ENCODE peak calls at places on chromosomes 11 and 22, in seven cellular contexts. One of them, this sample, is unnamed.
A peak's percentile ranks its signal among the peaks of the same experiment; 100 is the strongest.

GRCh38 chr11:128522943-128523518 is 64.3 kb downstream of the ETS1 start:
- DNase-seq in fibroblast of mammary gland: no peak
- DNase-seq in adrenal gland: no peak
- DNase-seq in B cell: peak; percentile 61
- DNase-seq in foreskin keratinocyte: no peak
- DNase-seq in cardiac muscle cell: no peak
- DNase-seq in Calu3: no peak
- DNase-seq in this sample: no peak

GRCh38 chr22:47205562-47205961 is 443.1 kb downstream of the TBC1D22A start:
- DNase-seq in adrenal gland: no peak
- DNase-seq in Calu3: no peak
- DNase-seq in fibroblast of mammary gland: no peak
- DNase-seq in cardiac muscle cell: no peak
- DNase-seq in B cell: no peak
- DNase-seq in foreskin keratinocyte: no peak
- DNase-seq in this sample: no peak

GRCh38 chr11:123654566-123655081 is at the start of gene SCN3B:
- DNase-seq in fibroblast of mammary gland: peak; percentile 39
- DNase-seq in foreskin keratinocyte: peak; percentile 19
- DNase-seq in adrenal gland: peak; percentile 61
- DNase-seq in cardiac muscle cell: peak; percentile 90
- DNase-seq in B cell: no peak
- DNase-seq in Calu3: peak; percentile 74
- DNase-seq in this sample: peak; percentile 68

GRCh38 chr11:127996825-127997224 is 590.5 kb downstream of the ETS1 start:
- DNase-seq in fibroblast of mammary gland: peak; percentile 17
- DNase-seq in foreskin keratinocyte: no peak
- DNase-seq in Calu3: no peak
- DNase-seq in adrenal gland: no peak
- DNase-seq in cardiac muscle cell: no peak
- DNase-seq in B cell: no peak
- DNase-seq in this sample: no peak

GRCh38 chr22:22446527-22446926 is 62.0 kb downstream of the ZNF280B start:
- DNase-seq in B cell: no peak
- DNase-seq in cardiac muscle cell: no peak
- DNase-seq in foreskin keratinocyte: no peak
- DNase-seq in adrenal gland: no peak
- DNase-seq in fibroblast of mammary gland: peak; percentile 36
- DNase-seq in Calu3: no peak
- DNase-seq in this sample: no peak

GRCh38 chr22:20239063-20239950 is 28.8 kb downstream of the RTN4R start:
- DNase-seq in Calu3: no peak
- DNase-seq in B cell: peak; percentile 24
- DNase-seq in cardiac muscle cell: no peak
- DNase-seq in adrenal gland: no peak
- DNase-seq in fibroblast of mammary gland: peak; percentile 14
- DNase-seq in foreskin keratinocyte: no peak
- DNase-seq in this sample: no peak

GRCh38 chr11:130216591-130217132 is 57.1 kb downstream of the ST14 start:
- DNase-seq in adrenal gland: no peak
- DNase-seq in B cell: no peak
- DNase-seq in cardiac muscle cell: no peak
- DNase-seq in foreskin keratinocyte: no peak
- DNase-seq in Calu3: no peak
- DNase-seq in fibroblast of mammary gland: no peak
- DNase-seq in this sample: no peak

GRCh38 chr11:71499125-71499524 is 27.9 kb upstream of the KRTAP5-7 start:
- DNase-seq in adrenal gland: peak; percentile 7
- DNase-seq in Calu3: no peak
- DNase-seq in fibroblast of mammary gland: no peak
- DNase-seq in cardiac muscle cell: no peak
- DNase-seq in foreskin keratinocyte: no peak
- DNase-seq in B cell: no peak
- DNase-seq in this sample: peak; percentile 4

GRCh38 chr11:63918576-63919171 is 1.7 kb upstream of the RCOR2 start:
- DNase-seq in fibroblast of mammary gland: no peak
- DNase-seq in foreskin keratinocyte: no peak
- DNase-seq in cardiac muscle cell: no peak
- DNase-seq in adrenal gland: no peak
- DNase-seq in Calu3: no peak
- DNase-seq in B cell: no peak
- DNase-seq in this sample: no peak

GRCh38 chr11:117712530-117712929 is 84.5 kb downstream of the DSCAML1 start:
- DNase-seq in B cell: no peak
- DNase-seq in foreskin keratinocyte: no peak
- DNase-seq in cardiac muscle cell: no peak
- DNase-seq in fibroblast of mammary gland: no peak
- DNase-seq in adrenal gland: no peak
- DNase-seq in Calu3: no peak
- DNase-seq in this sample: no peak

GRCh38 chr11:68099474-68100405 is 21.4 kb downstream of the CHKA start:
- DNase-seq in fibroblast of mammary gland: no peak
- DNase-seq in Calu3: peak; percentile 68
- DNase-seq in B cell: peak; percentile 37
- DNase-seq in adrenal gland: peak; percentile 84
- DNase-seq in foreskin keratinocyte: no peak
- DNase-seq in cardiac muscle cell: peak; percentile 46
- DNase-seq in this sample: peak; percentile 20

GRCh38 chr22:20906387-20906767 is 10.8 kb upstream of the CRKL start:
- DNase-seq in Calu3: no peak
- DNase-seq in fibroblast of mammary gland: no peak
- DNase-seq in adrenal gland: no peak
- DNase-seq in B cell: no peak
- DNase-seq in cardiac muscle cell: no peak
- DNase-seq in foreskin keratinocyte: no peak
- DNase-seq in this sample: no peak

GRCh38 chr22:49257551-49257951 is 570.1 kb downstream of the BRD1 start:
- DNase-seq in foreskin keratinocyte: no peak
- DNase-seq in B cell: no peak
- DNase-seq in adrenal gland: no peak
- DNase-seq in Calu3: no peak
- DNase-seq in cardiac muscle cell: no peak
- DNase-seq in fibroblast of mammary gland: no peak
- DNase-seq in this sample: no peak

GRCh38 chr11:79440451-79441158 is at the start of gene TENM4:
- DNase-seq in B cell: peak; percentile 78
- DNase-seq in cardiac muscle cell: peak; percentile 82
- DNase-seq in foreskin keratinocyte: peak; percentile 71
- DNase-seq in Calu3: no peak
- DNase-seq in fibroblast of mammary gland: peak; percentile 85
- DNase-seq in adrenal gland: peak; percentile 83
- DNase-seq in this sample: peak; percentile 67

GRCh38 chr11:65111159-65111536 is 524 bp upstream of the TM7SF2 start:
- DNase-seq in adrenal gland: no peak
- DNase-seq in B cell: no peak
- DNase-seq in foreskin keratinocyte: no peak
- DNase-seq in Calu3: no peak
- DNase-seq in cardiac muscle cell: no peak
- DNase-seq in fibroblast of mammary gland: no peak
- DNase-seq in this sample: no peak

GRCh38 chr11:21888814-21889213 is 304.1 kb upstream of the ANO5 start:
- DNase-seq in Calu3: no peak
- DNase-seq in adrenal gland: no peak
- DNase-seq in fibroblast of mammary gland: peak; percentile 0
- DNase-seq in cardiac muscle cell: no peak
- DNase-seq in foreskin keratinocyte: peak; percentile 7
- DNase-seq in B cell: no peak
- DNase-seq in this sample: no peak

GRCh38 chr22:46596032-46596441 is 24.1 kb upstream of the GRAMD4 start:
- DNase-seq in foreskin keratinocyte: no peak
- DNase-seq in adrenal gland: peak; percentile 85
- DNase-seq in B cell: no peak
- DNase-seq in Calu3: no peak
- DNase-seq in fibroblast of mammary gland: no peak
- DNase-seq in cardiac muscle cell: no peak
- DNase-seq in this sample: no peak

GRCh38 chr11:134098566-134099184 is 29.8 kb downstream of the JAM3 start:
- DNase-seq in Calu3: no peak
- DNase-seq in adrenal gland: no peak
- DNase-seq in foreskin keratinocyte: no peak
- DNase-seq in B cell: peak; percentile 24
- DNase-seq in cardiac muscle cell: peak; percentile 24
- DNase-seq in fibroblast of mammary gland: no peak
- DNase-seq in this sample: no peak
- TF ChIP-seq CTCF in Calu3: peak; percentile 31
- TF ChIP-seq CTCF in adrenal gland: peak; percentile 16
- TF ChIP-seq CTCF in foreskin keratinocyte: peak; percentile 49
- TF ChIP-seq CTCF in B cell: peak; percentile 14
- TF ChIP-seq CTCF in cardiac muscle cell: no peak
- TF ChIP-seq CTCF in fibroblast of mammary gland: peak; percentile 5
- TF ChIP-seq CTCF in this sample: peak; percentile 53

GRCh38 chr22:30080805-30081204 is 541 bp downstream of the HORMAD2 start:
- DNase-seq in cardiac muscle cell: no peak
- DNase-seq in fibroblast of mammary gland: no peak
- DNase-seq in B cell: no peak
- DNase-seq in foreskin keratinocyte: no peak
- DNase-seq in Calu3: no peak
- DNase-seq in adrenal gland: no peak
- DNase-seq in this sample: no peak
- TF ChIP-seq CTCF in cardiac muscle cell: no peak
- TF ChIP-seq CTCF in fibroblast of mammary gland: no peak
- TF ChIP-seq CTCF in B cell: no peak
- TF ChIP-seq CTCF in foreskin keratinocyte: no peak
- TF ChIP-seq CTCF in Calu3: no peak
- TF ChIP-seq CTCF in adrenal gland: no peak
- TF ChIP-seq CTCF in this sample: no peak

DNA sequence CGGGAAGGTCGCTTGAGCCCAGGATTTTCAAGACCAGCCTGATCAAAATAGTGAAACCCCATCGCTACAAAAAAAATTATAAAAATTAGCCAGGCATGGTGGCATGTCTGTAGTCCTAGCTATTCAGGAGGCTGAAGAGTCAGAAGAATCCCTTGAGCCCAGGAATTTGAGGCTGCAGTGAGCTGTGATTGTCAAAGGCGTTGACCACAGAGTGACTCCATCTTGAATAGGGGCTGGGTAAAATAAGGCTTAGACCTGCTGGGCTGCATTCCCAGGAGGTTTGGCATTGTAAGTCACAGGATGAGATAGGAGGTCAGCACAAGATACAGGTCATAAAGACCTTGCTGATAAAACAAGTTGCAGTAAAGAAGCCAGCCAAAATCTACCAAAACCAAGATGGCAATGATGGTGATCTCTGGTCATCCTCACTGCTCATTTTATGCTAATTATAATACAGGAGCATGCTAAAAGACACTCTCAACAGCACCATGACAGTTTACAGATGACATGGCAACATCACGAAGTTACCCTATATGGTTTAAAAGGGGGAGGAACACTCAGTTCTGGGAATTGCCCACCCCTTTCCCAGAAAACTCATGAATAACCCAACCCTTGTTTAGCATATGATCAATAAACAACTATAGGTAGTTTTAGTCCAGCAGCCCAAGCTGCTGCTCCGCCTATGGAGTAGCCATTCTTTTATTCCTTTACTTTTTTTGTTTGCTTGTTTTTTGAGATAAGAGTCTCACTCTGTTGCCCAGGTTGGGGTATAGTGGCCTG is 2.8 kb upstream of the RDX start:
- DNase-seq in adrenal gland: no peak
- DNase-seq in B cell: no peak
- DNase-seq in cardiac muscle cell: no peak
- DNase-seq in foreskin keratinocyte: no peak
- DNase-seq in fibroblast of mammary gland: no peak
- DNase-seq in Calu3: no peak
- DNase-seq in this sample: no peak
- TF ChIP-seq CTCF in adrenal gland: no peak
- TF ChIP-seq CTCF in B cell: no peak
- TF ChIP-seq CTCF in cardiac muscle cell: no peak
- TF ChIP-seq CTCF in foreskin keratinocyte: no peak
- TF ChIP-seq CTCF in fibroblast of mammary gland: no peak
- TF ChIP-seq CTCF in Calu3: no peak
- TF ChIP-seq CTCF in this sample: no peak

GRCh38 chr22:18987765-18988164 is 51.7 kb upstream of the PRODH start:
- DNase-seq in cardiac muscle cell: peak; percentile 35
- DNase-seq in Calu3: peak; percentile 66
- DNase-seq in fibroblast of mammary gland: peak; percentile 2
- DNase-seq in adrenal gland: no peak
- DNase-seq in foreskin keratinocyte: no peak
- DNase-seq in B cell: no peak
- DNase-seq in this sample: no peak
- TF ChIP-seq CTCF in cardiac muscle cell: peak; percentile 51
- TF ChIP-seq CTCF in Calu3: peak; percentile 21
- TF ChIP-seq CTCF in fibroblast of mammary gland: peak; percentile 32
- TF ChIP-seq CTCF in adrenal gland: peak; percentile 5
- TF ChIP-seq CTCF in foreskin keratinocyte: peak; percentile 61
- TF ChIP-seq CTCF in B cell: no peak
- TF ChIP-seq CTCF in this sample: peak; percentile 51